ENCODE peak calls at places on chromosomes 2 and 18, in ten cellular contexts. I, V, U, M, N, L, W, J, K and T are unnamed samples.

GRCh38 chr2:42998721-42999120 is 206.3 kb upstream of the HAAO start:
- DNase-seq in I (no peak), V (no peak), U (no peak), M (no peak), N (no peak), L (no peak), W (no peak), J (no peak), K (no peak), T (peak)

GRCh38 chr18:35526476-35527120 is 28.8 kb upstream of the INO80C start:
- DNase-seq in I (peak), V (no peak), U (peak), M (no peak), N (no peak), L (no peak), W (no peak), J (no peak), K (no peak), T (peak)

GRCh38 chr18:9808530-9809241 is 77.1 kb upstream of the TXNDC2 start:
- DNase-seq in I (peak), V (no peak), U (no peak), M (no peak), N (peak), L (no peak), W (peak), J (no peak), K (peak), T (peak)

GRCh38 chr2:184370954-184371353 is 227.4 kb upstream of the ZNF804A start:
- DNase-seq in I (no peak), V (no peak), U (no peak), M (no peak), N (no peak), L (no peak), W (no peak), J (no peak), K (no peak), T (no peak)

GRCh38 chr2:218879881-218880748 is 537 bp upstream of the WNT10A start:
- DNase-seq in I (no peak), V (peak), U (peak), M (peak), N (peak), L (no peak), W (no peak), J (no peak), K (no peak), T (peak)

GRCh38 chr2:37196320-37197195 is at the start of gene CEBPZOS:
- DNase-seq in I (peak), V (peak), U (peak), M (peak), N (peak), L (peak), W (no peak), J (peak), K (peak), T (peak)

GRCh38 chr18:23580677-23581367 is 5.5 kb downstream of the NPC1 start:
- DNase-seq in I (no peak), V (no peak), U (no peak), M (no peak), N (no peak), L (no peak), W (no peak), J (no peak), K (no peak), T (no peak)

GRCh38 chr2:177119099-177119498 is 93.5 kb upstream of the HNRNPA3 start:
- DNase-seq in I (no peak), V (no peak), U (no peak), M (no peak), N (no peak), L (no peak), W (no peak), J (no peak), K (no peak), T (no peak)

GRCh38 chr18:11176416-11176815 is 27.0 kb upstream of the PIEZO2 start:
- DNase-seq in I (no peak), V (no peak), U (no peak), M (no peak), N (no peak), L (no peak), W (no peak), J (no peak), K (no peak), T (no peak)

GRCh38 chr18:12397793-12398192 is 9.9 kb upstream of the PRELID3A start:
- DNase-seq in I (no peak), V (no peak), U (peak), M (no peak), N (no peak), L (no peak), W (no peak), J (no peak), K (no peak), T (no peak)

GRCh38 chr2:134866498-134867099 is 28.2 kb downstream of the ACMSD start:
- DNase-seq in I (no peak), V (no peak), U (no peak), M (no peak), N (no peak), L (no peak), W (no peak), J (no peak), K (no peak), T (no peak)

GRCh38 chr2:165149439-165149838 is 54.4 kb downstream of the SCN3A start:
- DNase-seq in I (no peak), V (no peak), U (no peak), M (no peak), N (no peak), L (no peak), W (no peak), J (no peak), K (no peak), T (no peak)

GRCh38 chr2:225028572-225028971 is 13.7 kb downstream of the DOCK10 start:
- DNase-seq in I (no peak), V (no peak), U (no peak), M (no peak), N (no peak), L (no peak), W (no peak), J (no peak), K (no peak), T (no peak)

GRCh38 chr2:233152541-233152940 is 92.4 kb downstream of the INPP5D start:
- DNase-seq in I (peak), V (no peak), U (no peak), M (no peak), N (peak), L (peak), W (no peak), J (no peak), K (peak), T (no peak)

GRCh38 chr2:168964251-168964807 is 63.2 kb downstream of the G6PC2 start:
- DNase-seq in I (no peak), V (no peak), U (no peak), M (no peak), N (no peak), L (no peak), W (no peak), J (no peak), K (peak), T (no peak)

GRCh38 chr2:220502539-220502938 is 875.1 kb downstream of the SLC4A3 start:
- DNase-seq in I (no peak), V (no peak), U (no peak), M (no peak), N (no peak), L (no peak), W (no peak), J (no peak), K (no peak), T (no peak)

GRCh38 chr2:172288603-172289002 is 138.8 kb upstream of the ITGA6 start:
- DNase-seq in I (no peak), V (peak), U (no peak), M (peak), N (peak), L (no peak), W (no peak), J (no peak), K (no peak), T (peak)

GRCh38 chr2:42169869-42170465 is 814 bp downstream of the EML4 start:
- DNase-seq in I (no peak), V (no peak), U (no peak), M (peak), N (no peak), L (no peak), W (no peak), J (no peak), K (no peak), T (no peak)

GRCh38 chr2:16031055-16031847 is 90.9 kb downstream of the MYCN start:
- DNase-seq in I (no peak), V (no peak), U (no peak), M (no peak), N (no peak), L (no peak), W (no peak), J (no peak), K (no peak), T (peak)

GRCh38 chr2:120448961-120449421 is 103.1 kb downstream of the INHBB start:
- DNase-seq in I (no peak), V (no peak), U (peak), M (no peak), N (no peak), L (no peak), W (no peak), J (no peak), K (no peak), T (no peak)

DNA sequence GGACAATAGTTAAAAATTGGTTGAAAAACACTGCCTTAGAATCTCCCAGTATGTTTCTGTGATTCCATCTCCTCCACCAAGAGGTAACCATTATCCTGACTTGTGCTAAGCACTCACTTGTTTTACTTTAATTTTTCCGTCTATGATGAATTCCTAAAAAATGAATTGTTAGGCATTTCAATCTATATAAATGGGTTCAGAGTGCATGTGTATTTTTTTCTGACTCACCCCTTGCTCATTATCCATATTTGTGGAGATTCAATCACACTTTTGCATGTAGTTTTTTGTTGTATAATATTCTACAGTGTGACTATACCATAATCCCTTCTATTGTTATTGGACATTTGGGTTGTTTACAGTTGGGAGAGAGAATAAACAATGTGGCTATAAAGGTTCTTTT is 1.3 kb downstream of the NDUFB3 start:
- DNase-seq in I (no peak), V (no peak), U (no peak), M (no peak), N (no peak), L (no peak), W (no peak), J (no peak), K (no peak), T (no peak)
- H3K4me3 ChIP-seq in I (no peak), V (peak), U (peak), M (no peak), N (no peak), L (peak), W (no peak), J (no peak), K (no peak), T (peak)

GRCh38 chr18:70288171-70288850 is 534 bp upstream of the SOCS6 start:
- DNase-seq in I (peak), V (no peak), U (peak), M (no peak), N (peak), L (peak), W (no peak), J (no peak), K (peak), T (peak)

GRCh38 chr18:70288851-70289328 is at the start of gene SOCS6:
- DNase-seq in I (peak), V (peak), U (peak), M (no peak), N (peak), L (peak), W (no peak), J (peak), K (peak), T (peak)

GRCh38 chr18:70291295-70291574 is 2.4 kb downstream of the SOCS6 start:
- DNase-seq in I (no peak), V (no peak), U (no peak), M (no peak), N (no peak), L (no peak), W (no peak), J (no peak), K (no peak), T (no peak)

GRCh38 chr18:70290482-70291294 is 1.8 kb downstream of the SOCS6 start:
- DNase-seq in I (no peak), V (no peak), U (no peak), M (no peak), N (no peak), L (no peak), W (no peak), J (no peak), K (no peak), T (no peak)

GRCh38 chr18:70289351-70290330 is 796 bp downstream of the SOCS6 start:
- DNase-seq in I (peak), V (peak), U (peak), M (no peak), N (peak), L (peak), W (no peak), J (no peak), K (peak), T (peak)
- H3K27ac ChIP-seq in I (peak), V (no peak), U (peak), M (no peak), N (peak), L (peak), W (no peak), J (peak), K (peak), T (no peak)

GRCh38 chr2:38876407-38876806 is 631 bp downstream of the MORN2 start:
- DNase-seq in I (peak), V (no peak), U (no peak), M (no peak), N (no peak), L (no peak), W (no peak), J (no peak), K (no peak), T (no peak)

GRCh38 chr2:38875576-38876367 is at the start of the genes DHX57 and MORN2:
- DNase-seq in I (peak), V (peak), U (peak), M (peak), N (peak), L (peak), W (peak), J (peak), K (peak), T (peak)

GRCh38 chr2:38871432-38871831 is 4.3 kb downstream of the DHX57 start:
- DNase-seq in I (no peak), V (no peak), U (no peak), M (no peak), N (no peak), L (no peak), W (no peak), J (no peak), K (no peak), T (no peak)

GRCh38 chr2:38873763-38874162 is 2.0 kb downstream of the DHX57 start:
- DNase-seq in I (no peak), V (no peak), U (no peak), M (no peak), N (no peak), L (no peak), W (no peak), J (no peak), K (no peak), T (no peak)

DNA sequence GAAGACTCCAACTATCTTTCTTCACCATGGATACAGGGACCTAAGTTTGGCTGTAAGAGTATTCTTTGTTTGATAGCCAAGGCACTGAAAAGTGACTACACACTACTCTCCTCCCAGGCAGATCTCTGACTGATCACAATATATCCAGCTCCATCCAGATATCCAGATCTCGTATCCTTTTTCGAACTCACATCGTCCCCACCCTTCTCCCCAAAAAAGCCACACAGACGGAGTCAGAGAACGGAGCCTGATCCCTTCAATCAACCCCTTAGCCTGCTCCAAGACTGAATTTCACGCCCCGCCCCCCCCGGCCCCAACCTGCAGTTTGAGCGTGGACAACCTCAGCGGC is 533 bp downstream of the DHX57 start:
- DNase-seq in I (no peak), V (no peak), U (no peak), M (no peak), N (no peak), L (no peak), W (no peak), J (no peak), K (no peak), T (no peak)
- H3K4me3 ChIP-seq in I (peak), V (peak), U (peak), M (peak), N (peak), L (peak), W (peak), J (peak), K (peak), T (peak)

DNA sequence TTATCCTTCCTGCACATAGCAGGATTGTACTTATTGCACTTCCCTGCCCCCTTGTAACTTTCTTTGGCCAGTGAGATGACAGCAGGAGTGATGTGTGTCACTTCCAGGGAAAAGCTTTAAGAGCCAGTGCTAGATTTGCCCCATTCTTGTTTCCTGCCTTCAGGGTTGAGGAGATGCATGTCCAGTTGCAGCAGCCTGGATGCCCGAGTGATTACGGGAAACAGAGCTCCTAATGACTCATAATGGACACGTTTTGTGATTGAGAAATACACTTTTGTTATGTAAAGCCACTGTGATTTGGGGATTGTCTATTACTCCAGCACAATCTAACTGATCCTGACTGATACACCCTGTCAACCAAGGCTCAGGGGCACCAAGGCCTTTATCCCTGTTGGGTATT is 5.0 kb upstream of the TET3 start:
- DNase-seq in I (no peak), V (no peak), U (no peak), M (no peak), N (no peak), L (no peak), W (no peak), J (no peak), K (no peak), T (no peak)
- H3K27ac ChIP-seq in I (no peak), V (no peak), U (no peak), M (peak), N (no peak), L (no peak), W (no peak), J (no peak), K (no peak), T (no peak)

DNA sequence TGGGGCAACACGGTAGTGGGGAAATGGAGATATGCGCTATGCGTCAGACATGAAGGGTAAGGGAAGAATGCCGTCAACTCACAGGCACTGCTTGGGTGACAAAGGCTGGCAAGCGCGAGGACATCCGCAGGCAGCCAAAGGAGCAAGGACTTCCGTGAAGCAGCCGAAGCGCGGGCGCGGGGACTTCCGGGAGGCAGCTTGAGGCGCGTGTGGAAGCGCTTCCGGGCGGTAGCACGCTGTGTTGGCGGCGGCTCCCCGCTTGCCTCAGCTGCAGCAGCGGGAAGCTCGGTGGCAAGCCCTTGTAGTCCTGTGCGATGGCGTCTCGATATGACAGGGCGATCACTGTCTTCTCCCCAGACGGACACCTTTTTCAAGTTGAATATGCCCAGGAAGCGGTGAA is at the start of gene PSMA8:
- DNase-seq in I (peak), V (peak), U (peak), M (peak), N (peak), L (peak), W (peak), J (no peak), K (no peak), T (peak)
- H3K4me3 ChIP-seq in I (peak), V (peak), U (no peak), M (no peak), N (no peak), L (peak), W (no peak), J (no peak), K (no peak), T (no peak)

DNA sequence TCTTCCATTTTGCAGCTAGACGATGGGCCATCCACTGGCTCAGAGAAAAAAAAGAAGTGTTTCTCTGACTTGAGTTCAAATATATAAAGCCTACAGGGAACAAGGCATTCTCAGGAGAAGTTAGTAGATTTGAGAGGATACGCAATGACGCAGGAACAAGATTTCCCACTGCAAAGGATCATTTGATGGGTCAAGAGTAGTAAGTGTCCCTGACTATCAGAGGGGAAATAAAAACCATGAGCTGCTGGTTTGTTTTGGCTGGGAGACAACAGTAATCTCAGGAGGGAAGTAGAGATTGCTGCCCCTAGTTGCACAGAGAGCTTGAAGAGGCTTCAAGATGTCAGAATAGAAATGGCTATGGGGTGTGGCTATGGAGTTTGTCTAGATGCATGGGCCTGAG is 22.3 kb upstream of the MYO1B start:
- DNase-seq in I (no peak), V (no peak), U (no peak), M (no peak), N (no peak), L (peak), W (no peak), J (no peak), K (no peak), T (no peak)
- H3K27ac ChIP-seq in I (no peak), V (no peak), U (no peak), M (no peak), N (no peak), L (peak), W (no peak), J (no peak), K (no peak), T (no peak)